ENCODE peak calls at places on chromosomes 1 and 21, in nine cellular contexts. J is IMR-90, H is Peyer's patch, G is prostate gland, S is A549, A is thyroid gland, Y is stomach, C is heart left ventricle, I is body of pancreas. U is an unnamed sample. For H3K4me1, the result is how much of the 10 kb centered on the place peaks cover.

GRCh38 chr21:44785620-44786344 is 15.8 kb downstream of the UBE2G2 start:
- DNase-seq in I (no peak), J (peak), C (no peak), A (peak), S (no peak), Y (no peak), G (peak), H (no peak), U (no peak)

GRCh38 chr1:204684551-204685235 is 845 bp downstream of the LRRN2 start:
- DNase-seq in Y (no peak), I (peak), J (no peak), G (no peak), C (peak), A (peak), S (peak), H (no peak), U (no peak)

GRCh38 chr1:200090252-200091159 is 63.0 kb downstream of the NR5A2 start:
- DNase-seq in G (no peak), H (no peak), I (no peak), A (no peak), J (peak), Y (no peak), S (peak), C (no peak), U (no peak)

GRCh38 chr1:21724098-21724497 is 54.9 kb upstream of the RAP1GAP start:
- DNase-seq in I (no peak), S (no peak), Y (no peak), G (no peak), J (no peak), A (no peak), C (no peak), H (no peak), U (no peak)

GRCh38 chr1:25661043-25661807 is 44.6 kb downstream of the MAN1C1 start:
- DNase-seq in Y (peak), J (peak), I (no peak), C (no peak), A (no peak), G (no peak), H (no peak), S (no peak), U (peak)

GRCh38 chr1:15368888-15369287 is 40.8 kb upstream of the EFHD2 start:
- DNase-seq in J (no peak), A (no peak), Y (no peak), S (no peak), H (no peak), I (no peak), C (no peak), G (no peak), U (no peak)

GRCh38 chr1:164565356-164565755 is 6.4 kb downstream of the PBX1 start:
- DNase-seq in Y (no peak), H (no peak), J (no peak), G (no peak), A (peak), S (no peak), I (no peak), C (no peak), U (no peak)

GRCh38 chr1:155261401-155261887 is 716 bp downstream of the SCAMP3 start:
- DNase-seq in G (no peak), A (peak), S (peak), J (peak), H (no peak), I (no peak), Y (no peak), C (no peak), U (no peak)

GRCh38 chr1:79457825-79458224 is 451.3 kb upstream of the ADGRL4 start:
- DNase-seq in A (no peak), G (no peak), J (no peak), I (no peak), C (no peak), H (no peak), Y (no peak), S (no peak), U (no peak)

GRCh38 chr1:225642177-225642576 is 10.7 kb downstream of the ENAH start:
- DNase-seq in H (no peak), Y (no peak), S (no peak), G (no peak), I (no peak), A (no peak), J (peak), C (no peak), U (no peak)

GRCh38 chr21:33844104-33844889 is 71.3 kb downstream of the ATP5PO start:
- DNase-seq in I (peak), S (no peak), C (no peak), A (no peak), H (no peak), J (no peak), G (peak), Y (no peak), U (peak)

GRCh38 chr1:234921266-234922062 is 207.2 kb downstream of the TOMM20 start:
- DNase-seq in Y (peak), G (peak), S (no peak), A (peak), J (peak), C (peak), I (peak), H (peak), U (peak)

GRCh38 chr1:227728059-227728891 is 6.8 kb downstream of the JMJD4 start:
- DNase-seq in G (peak), H (peak), C (peak), Y (peak), A (peak), S (peak), J (peak), I (peak), U (peak)

GRCh38 chr1:95232646-95233320 is 1.2 kb upstream of the RWDD3 start:
- DNase-seq in I (peak), S (no peak), J (peak), C (no peak), G (no peak), Y (no peak), H (no peak), A (no peak), U (no peak)

GRCh38 chr1:161954050-161954449 is 69.6 kb downstream of the OLFML2B start:
- DNase-seq in H (no peak), Y (no peak), I (no peak), J (no peak), A (no peak), G (no peak), C (no peak), S (no peak), U (no peak)

GRCh38 chr1:229406798-229407197 is 27.1 kb downstream of the ACTA1 start:
- DNase-seq in G (no peak), H (no peak), Y (no peak), S (no peak), C (no peak), I (no peak), J (no peak), A (no peak), U (no peak)

GRCh38 chr1:56098956-56099355 is 480.4 kb downstream of the PLPP3 start:
- DNase-seq in S (no peak), I (no peak), A (no peak), H (no peak), G (no peak), C (no peak), J (peak), Y (no peak), U (no peak)

GRCh38 chr1:57007948-57008347 is 42.1 kb upstream of the C8B start:
- DNase-seq in J (no peak), I (no peak), G (no peak), C (no peak), S (no peak), H (no peak), Y (no peak), A (peak), U (no peak)

GRCh38 chr1:185073725-185074124 is 28.4 kb downstream of the RNF2 start:
- DNase-seq in I (no peak), A (no peak), J (peak), H (no peak), C (no peak), Y (no peak), G (no peak), S (no peak), U (no peak)

GRCh38 chr1:107895403-107896181 is 69.4 kb downstream of the VAV3 start:
- DNase-seq in S (no peak), H (peak), G (no peak), C (no peak), I (no peak), A (peak), J (no peak), Y (peak), U (no peak)

GRCh38 chr1:83626603-83627002 is 372.3 kb downstream of the TTLL7 start:
- DNase-seq in A (peak), Y (no peak), J (no peak), I (no peak), S (no peak), C (no peak), G (no peak), H (no peak), U (no peak)

GRCh38 chr1:41360074-41361027 is 883 bp upstream of the FOXO6 start:
- DNase-seq in A (no peak), G (no peak), J (no peak), Y (no peak), S (no peak), H (peak), I (no peak), C (no peak), U (no peak)

GRCh38 chr1:12450090-12450764 is 167.8 kb downstream of the DHRS3 start:
- DNase-seq in I (peak), C (peak), S (no peak), Y (no peak), J (no peak), G (no peak), A (no peak), H (no peak), U (no peak)
- H3K4me1 ChIP-seq in I (half or more), C (half or more), S (under half), Y (half or more), J (under half), G (half or more), A (half or more), H (under half), U (under half)

GRCh38 chr1:109935451-109935900 is 24.8 kb downstream of the CSF1 start:
- DNase-seq in Y (peak), H (peak), C (no peak), G (no peak), A (no peak), S (no peak), I (peak), J (no peak), U (no peak)
- TF ChIP-seq POLR2A in Y (no peak), H (no peak), C (no peak), G (no peak), A (no peak), S (no peak), I (no peak), J (no peak), U (no peak)

GRCh38 chr1:240366636-240367035 is 245.3 kb downstream of the GREM2 start:
- DNase-seq in I (no peak), Y (no peak), G (no peak), S (no peak), A (no peak), J (no peak), C (no peak), H (no peak), U (no peak)

GRCh38 chr1:240362826-240363225 is 249.1 kb downstream of the GREM2 start:
- DNase-seq in C (no peak), Y (no peak), A (no peak), H (no peak), S (no peak), I (no peak), J (no peak), G (no peak), U (no peak)

DNA sequence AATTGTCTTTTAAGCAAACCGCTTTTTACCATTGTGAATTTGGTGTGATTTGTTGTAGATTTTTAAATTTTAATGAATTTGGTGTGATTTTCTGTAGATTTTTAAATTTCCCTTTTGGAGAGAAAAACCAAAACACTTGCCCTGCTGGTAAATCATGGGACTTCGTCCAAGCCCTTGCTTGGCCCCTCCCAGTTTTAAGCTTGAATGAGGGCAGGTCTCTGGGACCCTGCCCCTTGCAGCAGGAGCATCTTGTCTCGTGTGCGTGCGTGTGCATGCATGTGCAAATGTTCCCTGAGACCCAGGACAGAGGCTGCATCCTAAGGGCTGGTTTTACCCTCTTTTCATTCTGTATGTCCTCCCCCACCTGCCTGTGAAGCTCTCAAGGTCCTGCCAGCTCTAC is 248.6 kb downstream of the GREM2 start:
- DNase-seq in H (no peak), G (no peak), Y (no peak), A (no peak), J (no peak), S (no peak), C (no peak), I (no peak), U (no peak)
- TF ChIP-seq CTCF in H (no peak), G (no peak), Y (no peak), A (no peak), J (no peak), S (no peak), C (no peak), I (no peak), U (no peak)

GRCh38 chr1:10250663-10251062 is 40.3 kb downstream of the KIF1B start:
- DNase-seq in I (no peak), Y (no peak), A (peak), C (no peak), J (no peak), S (no peak), H (no peak), G (no peak), U (no peak)

GRCh38 chr1:10253755-10254154 is 43.4 kb downstream of the KIF1B start:
- DNase-seq in H (no peak), Y (no peak), I (peak), C (no peak), J (peak), G (no peak), S (peak), A (no peak), U (peak)

GRCh38 chr1:10251325-10252103 is 41.1 kb downstream of the KIF1B start:
- DNase-seq in S (no peak), J (peak), H (no peak), C (no peak), I (no peak), G (no peak), Y (no peak), A (no peak), U (no peak)

GRCh38 chr1:10252508-10252907 is 42.1 kb downstream of the KIF1B start:
- DNase-seq in Y (no peak), I (no peak), C (no peak), G (no peak), S (no peak), A (no peak), H (no peak), J (peak), U (peak)

GRCh38 chr1:10253149-10253548 is 42.8 kb downstream of the KIF1B start:
- DNase-seq in A (no peak), C (no peak), J (no peak), G (no peak), S (no peak), I (no peak), Y (no peak), H (no peak), U (no peak)
- H3K4me1 ChIP-seq in A (under half), C (under half), J (under half), G (under half), S (under half), I (under half), Y (under half), H (under half), U (half or more)

DNA sequence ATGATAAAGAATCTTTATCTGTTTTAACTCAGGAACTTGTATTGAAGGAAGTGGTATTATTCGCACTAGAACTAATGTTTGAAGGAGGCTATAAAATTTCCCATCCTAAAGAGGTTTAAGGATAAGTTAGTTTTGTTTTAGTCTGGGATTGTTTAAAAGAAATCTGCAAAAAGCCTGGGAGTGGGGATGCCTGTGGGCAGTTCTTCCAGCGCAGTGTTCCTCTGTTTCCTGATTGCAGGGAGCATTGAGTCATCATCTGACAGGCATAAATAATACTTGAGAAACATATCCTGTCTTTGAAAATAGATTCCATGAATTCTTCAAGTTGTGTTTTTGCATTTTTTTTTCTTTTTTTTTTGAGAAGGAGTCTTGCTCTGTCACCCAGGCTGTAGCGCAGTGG is 350.8 kb upstream of the PTBP2 start:
- DNase-seq in Y (no peak), H (no peak), G (no peak), A (no peak), C (no peak), J (peak), I (no peak), S (no peak), U (peak)
- TF ChIP-seq POLR2A in Y (no peak), H (no peak), G (no peak), A (no peak), C (no peak), J (no peak), I (no peak), S (no peak), U (no peak)

GRCh38 chr1:43472087-43472462 is 18.3 kb upstream of the HYI start:
- DNase-seq in G (no peak), I (no peak), A (no peak), J (no peak), C (no peak), Y (no peak), S (no peak), H (no peak), U (no peak)
- TF ChIP-seq CTCF in G (no peak), I (no peak), A (no peak), J (no peak), C (no peak), Y (no peak), S (no peak), H (no peak), U (no peak)

GRCh38 chr1:8814870-8815269 is 2.6 kb downstream of the RERE start:
- DNase-seq in Y (no peak), J (no peak), I (peak), G (no peak), A (no peak), S (no peak), C (no peak), H (no peak), U (no peak)

GRCh38 chr1:8813991-8814390 is 3.4 kb downstream of the RERE start:
- DNase-seq in H (no peak), G (no peak), S (no peak), A (no peak), Y (no peak), C (no peak), I (no peak), J (peak), U (no peak)

GRCh38 chr1:8816831-8817412 is 518 bp downstream of the RERE start:
- DNase-seq in A (peak), C (peak), G (no peak), S (no peak), Y (peak), J (no peak), H (peak), I (peak), U (peak)

GRCh38 chr1:8816306-8816705 is 1.1 kb downstream of the RERE start:
- DNase-seq in A (no peak), G (no peak), C (no peak), S (no peak), H (no peak), J (peak), I (no peak), Y (no peak), U (peak)

DNA sequence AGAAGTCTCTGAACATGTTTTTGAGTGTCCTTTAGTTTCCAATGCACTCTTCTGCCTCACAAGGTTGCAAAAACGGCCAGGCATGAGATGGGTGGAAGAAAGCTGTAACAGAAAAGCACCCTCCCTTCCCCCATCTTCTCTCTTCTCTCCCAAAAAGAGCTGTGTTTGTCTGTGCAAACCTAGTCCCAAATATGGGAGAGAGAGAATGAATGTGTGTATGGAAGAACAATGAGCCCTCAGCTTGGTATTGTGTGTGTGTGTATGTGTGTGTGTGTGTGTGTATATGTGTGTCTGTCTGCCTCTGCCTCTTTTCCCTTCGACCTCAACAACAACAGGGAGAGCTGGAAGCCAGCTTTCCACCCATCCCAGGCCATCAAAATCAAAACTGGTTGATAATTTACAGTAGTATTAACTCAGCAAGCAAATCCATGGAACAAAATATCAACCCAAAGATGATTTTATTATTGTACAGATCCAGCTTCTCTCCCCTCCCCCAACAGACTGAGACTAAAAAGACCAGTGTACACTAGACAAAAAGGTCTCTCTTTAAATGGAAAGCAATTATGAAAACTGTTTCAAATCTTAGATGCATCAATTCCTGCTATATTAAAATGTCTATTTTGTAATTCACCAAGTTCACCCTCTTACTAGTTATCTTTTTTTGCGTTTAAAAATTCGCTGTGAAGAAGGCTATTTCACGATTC is 1.7 kb downstream of the RERE start:
- DNase-seq in I (no peak), H (no peak), J (no peak), C (no peak), G (no peak), Y (peak), S (no peak), A (no peak), U (no peak)
- H3K4me1 ChIP-seq in I (under half), H (under half), J (under half), C (under half), G (under half), Y (under half), S (under half), A (under half), U (under half)

GRCh38 chr1:179365342-179366092 is at the start of gene AXDND1:
- DNase-seq in A (peak), H (peak), J (peak), S (peak), I (peak), C (peak), Y (peak), G (peak), U (peak)
- TF ChIP-seq POLR2A in A (no peak), H (no peak), J (no peak), S (peak), I (peak), C (peak), Y (no peak), G (peak), U (peak)

GRCh38 chr1:70961374-70961773 is 86.2 kb downstream of the PTGER3 start:
- DNase-seq in J (no peak), C (no peak), A (no peak), S (no peak), H (no peak), Y (no peak), G (no peak), I (no peak), U (no peak)

GRCh38 chr1:70966018-70966638 is 81.5 kb downstream of the PTGER3 start:
- DNase-seq in G (no peak), H (no peak), J (peak), C (no peak), I (no peak), S (no peak), A (no peak), Y (no peak), U (no peak)

GRCh38 chr1:70963374-70963773 is 84.2 kb downstream of the PTGER3 start:
- DNase-seq in C (no peak), G (no peak), Y (no peak), H (no peak), S (no peak), A (no peak), I (no peak), J (no peak), U (no peak)
- TF ChIP-seq CTCF in C (no peak), G (no peak), Y (no peak), H (no peak), S (no peak), A (no peak), I (no peak), J (no peak), U (no peak)

GRCh38 chr1:24318988-24319863 is at the start of gene GRHL3:
- DNase-seq in C (no peak), J (no peak), G (peak), A (peak), Y (peak), I (peak), S (peak), H (peak), U (no peak)
- H3K4me1 ChIP-seq in C (under half), J (under half), G (under half), A (under half), Y (under half), I (under half), S (under half), H (under half), U (under half)

U was measured in adrenal gland.